ENCODE peak calls at places on chromosomes 5 and 9, in five cellular contexts. J is esophagus squamous epithelium, O is heart left ventricle, S is GM12865, U is SK-N-SH. V is an unnamed sample.

GRCh38 chr5:9056046-9056445 is 489.8 kb downstream of the SEMA5A start:
- DNase-seq in J (no peak), O (no peak), S (no peak), U (no peak), V (no peak)

GRCh38 chr5:153352685-153353219 is 137.7 kb upstream of the GRIA1 start:
- DNase-seq in J (no peak), O (no peak), S (peak), U (no peak), V (peak)

GRCh38 chr9:89839952-89840351 is 235.1 kb downstream of the GADD45G start:
- DNase-seq in J (no peak), O (no peak), S (no peak), U (no peak), V (no peak)

GRCh38 chr9:98255064-98255577 is 328 bp downstream of the TBC1D2 start:
- DNase-seq in J (no peak), O (no peak), S (no peak), U (no peak), V (peak)

GRCh38 chr5:107526263-107526937 is 144.3 kb downstream of the EFNA5 start:
- DNase-seq in J (no peak), O (no peak), S (no peak), U (no peak), V (no peak)

GRCh38 chr5:104265531-104266130 is 703.0 kb upstream of the NUDT12 start:
- DNase-seq in J (no peak), O (no peak), S (no peak), U (no peak), V (no peak)

GRCh38 chr5:135605221-135605620 is 26.4 kb upstream of the CXCL14 start:
- DNase-seq in J (no peak), O (no peak), S (no peak), U (no peak), V (no peak)

GRCh38 chr5:161549106-161549505 is 2.6 kb upstream of the GABRB2 start:
- DNase-seq in J (no peak), O (no peak), S (no peak), U (no peak), V (peak)

GRCh38 chr9:90925581-90926257 is 124.1 kb downstream of the SYK start:
- DNase-seq in J (no peak), O (no peak), S (no peak), U (no peak), V (no peak)

GRCh38 chr9:123327697-123328100 is 28.3 kb upstream of the CRB2 start:
- DNase-seq in J (no peak), O (no peak), S (no peak), U (no peak), V (no peak)

GRCh38 chr5:32471784-32472183 is 27.2 kb upstream of the ZFR start:
- DNase-seq in J (no peak), O (no peak), S (no peak), U (peak), V (no peak)

GRCh38 chr5:172748341-172748843 is 22.6 kb downstream of the DUSP1 start:
- DNase-seq in J (no peak), O (peak), S (no peak), U (no peak), V (no peak)

GRCh38 chr9:76451234-76451633 is 7.7 kb upstream of the GCNT1 start:
- DNase-seq in J (no peak), O (no peak), S (no peak), U (no peak), V (no peak)

GRCh38 chr5:135883441-135883840 is 12.2 kb downstream of the IL9 start:
- DNase-seq in J (no peak), O (no peak), S (peak), U (no peak), V (peak)

GRCh38 chr5:79030663-79031480 is 38.6 kb downstream of the DMGDH start:
- DNase-seq in J (no peak), O (no peak), S (no peak), U (peak), V (no peak)

GRCh38 chr5:170451764-170452365 is 52.0 kb upstream of the KCNIP1 start:
- DNase-seq in J (no peak), O (no peak), S (no peak), U (no peak), V (no peak)

GRCh38 chr9:6498982-6499381 is 86.0 kb downstream of the UHRF2 start:
- DNase-seq in J (no peak), O (no peak), S (no peak), U (no peak), V (no peak)

GRCh38 chr9:134597957-134598883 is 43.4 kb upstream of the COL5A1 start:
- DNase-seq in J (no peak), O (peak), S (no peak), U (peak), V (no peak)

DNA sequence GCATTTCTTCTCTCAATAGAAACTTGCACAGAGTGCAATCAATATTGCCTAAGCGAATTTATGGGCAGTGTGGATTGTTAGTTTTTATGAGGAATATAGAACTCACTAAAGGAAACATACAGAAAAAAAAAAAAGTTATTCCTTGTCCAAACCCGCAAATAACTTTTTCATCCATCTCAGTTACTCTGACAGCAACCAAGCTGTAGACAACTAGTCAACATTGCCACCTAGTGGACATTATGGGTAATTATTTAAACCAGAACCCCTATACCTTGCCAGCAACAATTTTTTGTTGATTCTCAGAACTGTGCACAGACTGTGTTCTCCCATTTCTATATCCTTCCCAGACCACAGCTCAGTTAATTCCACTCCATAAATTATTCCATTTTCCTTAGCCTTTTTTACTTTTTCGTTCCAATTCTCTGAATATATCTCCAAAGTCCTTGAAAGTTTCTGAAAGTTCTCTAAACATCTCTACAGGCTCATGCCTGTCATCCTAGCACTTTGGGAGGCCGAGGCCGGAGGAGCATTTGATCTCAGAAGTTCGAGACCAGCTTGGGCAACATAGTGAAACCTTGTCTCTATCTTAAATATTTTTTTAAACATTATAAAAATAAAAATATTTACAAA is 2.6 kb upstream of the AFAP1L1 start:
- DNase-seq in J (no peak), O (no peak), S (peak), U (peak), V (peak)
- TF ChIP-seq CTCF in J (peak), O (peak), S (peak), U (peak), V (peak)

GRCh38 chr9:15357050-15357653 is 50.1 kb upstream of the TTC39B start:
- DNase-seq in J (no peak), O (no peak), S (peak), U (no peak), V (no peak)
- TF ChIP-seq CTCF in J (no peak), O (no peak), S (peak), U (no peak), V (peak)

GRCh38 chr9:124522121-124523098 is 15.2 kb upstream of the NR5A1 start:
- DNase-seq in J (no peak), O (no peak), S (no peak), U (no peak), V (no peak)
- TF ChIP-seq CTCF in J (no peak), O (no peak), S (no peak), U (no peak), V (no peak)

GRCh38 chr5:140284013-140284412 is 18.9 kb downstream of the PFDN1 start:
- DNase-seq in J (no peak), O (no peak), S (no peak), U (no peak), V (no peak)
- TF ChIP-seq CTCF in J (no peak), O (no peak), S (no peak), U (no peak), V (no peak)

GRCh38 chr5:117587111-117587510 is 1012.5 kb upstream of the SEMA6A start:
- DNase-seq in J (no peak), O (no peak), S (no peak), U (no peak), V (no peak)

GRCh38 chr5:117594165-117594564 is 1019.5 kb upstream of the SEMA6A start:
- DNase-seq in J (no peak), O (no peak), S (no peak), U (no peak), V (no peak)

GRCh38 chr5:117588611-117589010 is 1014.0 kb upstream of the SEMA6A start:
- DNase-seq in J (no peak), O (no peak), S (no peak), U (no peak), V (no peak)

DNA sequence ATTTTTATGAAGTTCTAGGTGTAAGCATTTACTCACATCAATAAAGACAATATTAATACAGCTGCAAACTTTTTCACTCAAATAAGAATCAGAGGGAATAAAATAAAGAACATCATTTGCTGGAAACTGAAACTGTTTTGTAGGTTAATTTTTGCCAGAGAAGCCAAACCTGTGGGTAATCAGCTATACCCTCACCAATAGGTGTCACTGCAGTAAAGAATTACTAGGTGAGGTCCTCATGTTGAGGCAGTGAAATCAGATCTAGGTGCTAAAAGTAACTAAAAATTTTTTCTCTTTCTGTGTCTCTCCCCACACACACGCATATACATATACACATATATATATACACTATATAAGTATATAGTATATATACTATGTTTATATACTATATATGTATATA is 1016.3 kb upstream of the SEMA6A start:
- DNase-seq in J (no peak), O (no peak), S (peak), U (peak), V (peak)
- TF ChIP-seq CTCF in J (no peak), O (no peak), S (no peak), U (no peak), V (peak)

GRCh38 chr5:2724831-2725230 is 26.6 kb downstream of the IRX2 start:
- DNase-seq in J (no peak), O (no peak), S (no peak), U (no peak), V (no peak)
- TF ChIP-seq CTCF in J (no peak), O (no peak), S (no peak), U (no peak), V (no peak)

GRCh38 chr5:58191451-58191850 is 268.4 kb downstream of the PLK2 start:
- DNase-seq in J (no peak), O (no peak), S (no peak), U (no peak), V (no peak)

GRCh38 chr5:58184910-58185309 is 275.0 kb downstream of the PLK2 start:
- DNase-seq in J (no peak), O (no peak), S (no peak), U (no peak), V (no peak)

GRCh38 chr5:58185397-58186195 is 274.3 kb downstream of the PLK2 start:
- DNase-seq in J (no peak), O (no peak), S (no peak), U (no peak), V (no peak)

GRCh38 chr5:58187473-58188286 is 272.2 kb downstream of the PLK2 start:
- DNase-seq in J (no peak), O (no peak), S (no peak), U (no peak), V (no peak)

DNA sequence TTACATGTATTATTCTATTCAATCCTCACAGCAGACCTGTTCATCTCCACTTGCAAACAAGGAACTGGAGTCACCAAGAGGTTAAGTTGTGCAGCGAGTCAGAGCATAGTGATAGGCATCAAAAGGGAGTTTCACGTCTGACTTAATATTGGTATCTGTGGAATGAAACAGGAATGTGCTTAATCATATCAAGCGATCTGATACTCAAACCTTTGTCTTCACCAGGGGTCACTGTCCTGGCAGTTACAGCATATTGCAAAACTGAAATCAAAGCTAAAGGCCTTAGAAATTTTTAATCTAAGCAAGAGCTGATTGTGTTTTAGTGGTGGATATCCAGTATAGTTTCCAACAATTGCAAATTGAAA is 271.6 kb downstream of the PLK2 start:
- DNase-seq in J (no peak), O (no peak), S (no peak), U (no peak), V (no peak)
- TF ChIP-seq CTCF in J (no peak), O (no peak), S (no peak), U (peak), V (no peak)

GRCh38 chr9:136665704-136666363 is 3.1 kb downstream of the EGFL7 start:
- DNase-seq in J (no peak), O (no peak), S (no peak), U (peak), V (peak)

GRCh38 chr9:136664000-136664798 is 1.5 kb downstream of the EGFL7 start:
- DNase-seq in J (no peak), O (no peak), S (no peak), U (no peak), V (no peak)

GRCh38 chr9:136664799-136665082 is 2.0 kb downstream of the EGFL7 start:
- DNase-seq in J (no peak), O (no peak), S (no peak), U (no peak), V (no peak)

GRCh38 chr9:136666364-136667216 is 3.9 kb downstream of the EGFL7 start:
- DNase-seq in J (no peak), O (no peak), S (no peak), U (no peak), V (no peak)

GRCh38 chr9:136665111-136665703 is 2.5 kb downstream of the EGFL7 start:
- DNase-seq in J (no peak), O (peak), S (no peak), U (peak), V (peak)
- TF ChIP-seq CTCF in J (peak), O (no peak), S (no peak), U (peak), V (no peak)

DNA sequence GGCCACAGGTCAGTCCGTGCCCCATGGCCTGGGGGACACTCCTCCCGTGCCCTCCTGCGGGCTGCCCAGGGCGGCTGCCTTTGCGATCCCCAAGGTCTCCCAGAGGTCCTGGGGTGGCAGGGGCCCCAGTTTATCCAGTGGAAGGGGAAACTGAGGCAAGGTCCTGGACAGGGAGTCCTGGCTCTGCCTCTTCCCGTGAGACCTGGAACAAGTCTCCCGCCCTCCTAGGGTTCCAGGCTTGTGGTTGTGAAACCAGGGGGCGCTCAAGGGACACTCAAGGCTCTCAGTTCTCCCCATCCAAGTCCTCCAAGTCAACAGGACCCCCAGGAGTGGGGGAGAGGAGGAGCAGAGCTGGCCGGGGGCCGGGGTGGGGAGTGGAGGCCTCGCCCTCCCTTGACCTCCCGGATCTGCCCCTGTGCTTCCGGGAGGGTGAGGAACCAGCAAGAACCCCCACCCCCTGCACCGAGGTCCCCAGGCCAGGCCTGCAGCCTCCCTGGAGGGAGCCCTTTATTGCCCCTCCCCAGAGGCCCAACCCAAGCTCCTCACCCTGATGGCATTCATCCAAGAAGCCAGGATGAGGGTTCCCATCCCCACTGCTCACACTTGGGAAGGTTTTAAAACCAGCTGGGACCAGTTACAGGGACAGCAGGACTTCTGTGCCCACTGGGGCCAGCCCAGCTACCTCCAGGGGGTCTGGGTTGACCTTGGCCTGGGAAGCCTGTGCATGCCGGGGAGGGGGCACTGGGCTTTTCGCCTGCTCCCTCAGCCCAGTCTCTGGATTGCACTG is 24.7 kb upstream of the TMEM250 start:
- DNase-seq in J (no peak), O (no peak), S (no peak), U (peak), V (no peak)
- TF ChIP-seq CTCF in J (no peak), O (no peak), S (peak), U (peak), V (peak)

DNA sequence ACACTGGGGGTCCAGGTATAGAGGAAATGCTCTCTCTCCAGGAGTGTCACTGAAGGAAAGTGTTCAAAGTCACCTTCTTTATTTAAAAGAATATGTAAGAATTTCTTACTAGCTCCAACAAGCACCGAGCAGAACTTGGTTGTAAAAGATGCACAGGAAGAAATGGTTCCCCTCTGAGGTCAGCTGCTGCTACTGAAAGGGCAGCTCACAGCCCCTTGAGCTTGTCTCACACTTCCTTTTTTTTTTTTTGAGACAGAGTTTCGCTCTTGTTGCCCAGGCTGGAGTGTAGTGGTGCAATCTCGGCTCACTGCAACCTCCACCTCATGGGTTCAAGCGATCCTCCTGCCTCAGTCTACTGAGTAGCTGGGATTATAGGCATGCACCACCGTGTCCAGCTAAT is 77.2 kb downstream of the PRRT1B start:
- DNase-seq in J (no peak), O (no peak), S (peak), U (no peak), V (peak)
- TF ChIP-seq CTCF in J (no peak), O (no peak), S (no peak), U (no peak), V (no peak)